ENCODE peak calls at places on chromosomes 1 and 21, in five cellular contexts. R, B, N, K and T are unnamed samples.

GRCh38 chr1:238476881-238477280 is 586.2 kb upstream of the ZP4 start:
- DNase-seq in R (no peak), B (no peak), N (no peak), K (no peak), T (no peak)

GRCh38 chr1:19809044-19809750 is 5.9 kb downstream of the RNF186 start:
- DNase-seq in R (no peak), B (no peak), N (no peak), K (no peak), T (no peak)

GRCh38 chr1:209248649-209249279 is 334.8 kb upstream of the CAMK1G start:
- DNase-seq in R (peak), B (peak), N (peak), K (peak), T (peak)

GRCh38 chr1:115069186-115069585 is 20.1 kb downstream of the TSPAN2 start:
- DNase-seq in R (no peak), B (no peak), N (no peak), K (no peak), T (no peak)

GRCh38 chr1:206693592-206693991 is 8.9 kb downstream of the MAPKAPK2 start:
- DNase-seq in R (peak), B (no peak), N (no peak), K (no peak), T (no peak)

GRCh38 chr1:42379794-42380616 is 587 bp upstream of the RIMKLA start:
- DNase-seq in R (peak), B (peak), N (no peak), K (no peak), T (peak)

GRCh38 chr1:215833936-215834729 is 267.0 kb downstream of the KCTD3 start:
- DNase-seq in R (peak), B (peak), N (no peak), K (no peak), T (no peak)

GRCh38 chr1:222792744-222793143 is 22.1 kb upstream of the DISP1 start:
- DNase-seq in R (peak), B (peak), N (no peak), K (no peak), T (no peak)

GRCh38 chr1:109632671-109633346 is 13.2 kb downstream of the AMPD2 start:
- DNase-seq in R (no peak), B (no peak), N (no peak), K (peak), T (no peak)

GRCh38 chr1:156233421-156234127 is 8.4 kb upstream of the BGLAP start:
- DNase-seq in R (peak), B (peak), N (no peak), K (no peak), T (peak)

GRCh38 chr1:182244451-182244850 is 147.1 kb downstream of the GLUL start:
- DNase-seq in R (no peak), B (no peak), N (no peak), K (no peak), T (no peak)

GRCh38 chr1:86846166-86846647 is 67.7 kb downstream of the SELENOF start:
- DNase-seq in R (peak), B (peak), N (peak), K (peak), T (peak)

GRCh38 chr1:100130552-100131077 is 2.1 kb downstream of the SASS6 start:
- DNase-seq in R (peak), B (peak), N (no peak), K (no peak), T (peak)

GRCh38 chr1:206472454-206472853 is 2.2 kb downstream of the IKBKE start:
- DNase-seq in R (peak), B (peak), N (no peak), K (no peak), T (no peak)

GRCh38 chr1:205248793-205249601 is 21.3 kb downstream of the TMCC2 start:
- DNase-seq in R (peak), B (peak), N (no peak), K (no peak), T (no peak)

GRCh38 chr1:107897428-107898339 is 67.3 kb downstream of the VAV3 start:
- DNase-seq in R (no peak), B (no peak), N (no peak), K (no peak), T (no peak)

DNA sequence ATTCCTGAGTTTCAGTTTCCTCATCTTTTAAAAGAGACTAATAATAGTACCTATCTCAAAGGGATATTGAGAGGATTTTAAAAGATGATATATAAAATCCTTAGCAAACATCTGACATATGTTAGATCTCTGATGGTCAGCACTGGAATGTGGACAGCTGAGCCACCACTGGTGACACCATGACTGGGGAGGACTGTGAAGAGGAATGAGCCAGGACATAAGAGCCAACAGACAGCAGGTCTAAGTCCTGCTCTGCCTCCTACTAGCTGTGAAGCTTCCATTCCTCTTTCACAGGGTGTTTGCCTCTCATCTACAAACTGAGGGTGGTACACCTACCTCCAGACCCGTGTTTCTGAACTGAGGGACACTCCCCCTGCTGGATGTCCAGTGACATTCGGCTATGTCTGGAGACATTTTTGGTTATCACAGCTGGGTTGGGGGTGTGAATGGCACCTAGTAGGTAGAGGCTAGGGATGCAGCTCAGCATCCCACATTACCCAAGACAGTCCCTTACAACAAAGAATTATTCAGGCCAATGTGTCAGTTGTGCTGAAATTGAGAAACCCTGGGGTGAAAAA is 109.1 kb upstream of the OLIG2 start:
- DNase-seq in R (no peak), B (no peak), N (no peak), K (no peak), T (no peak)
- TF ChIP-seq CTCF in R (peak), B (peak), N (peak), K (no peak), T (peak)

DNA sequence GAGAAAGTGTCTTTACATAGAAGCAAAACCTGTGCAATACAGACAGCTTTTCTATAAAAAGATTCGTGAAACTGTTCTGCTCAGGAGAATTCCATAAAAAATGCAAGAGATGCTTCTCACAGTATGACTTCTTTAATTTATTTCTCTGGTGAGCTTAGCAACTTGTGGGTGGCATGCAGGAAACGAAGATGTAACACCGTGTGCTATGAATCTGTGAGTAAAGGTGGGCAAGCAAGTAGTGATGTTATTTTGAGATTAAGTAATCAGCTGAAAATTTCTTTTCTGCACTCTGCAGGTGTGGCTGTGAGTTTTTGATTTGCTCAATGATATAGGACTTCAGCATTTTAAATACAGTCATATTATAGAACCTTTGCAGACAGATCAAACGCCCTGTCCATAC is 656.8 kb upstream of the NCAM2 start:
- DNase-seq in R (no peak), B (no peak), N (no peak), K (no peak), T (no peak)
- H3K4me3 ChIP-seq in R (no peak), B (no peak), N (no peak), K (no peak), T (no peak)

GRCh38 chr1:66371233-66372005 is 162.5 kb upstream of the SGIP1 start:
- DNase-seq in R (peak), B (peak), N (no peak), K (no peak), T (no peak)

GRCh38 chr1:66374561-66375111 is 159.3 kb upstream of the SGIP1 start:
- DNase-seq in R (peak), B (peak), N (peak), K (no peak), T (no peak)

GRCh38 chr1:66372522-66373071 is 161.4 kb upstream of the SGIP1 start:
- DNase-seq in R (no peak), B (no peak), N (no peak), K (no peak), T (no peak)

GRCh38 chr1:66374148-66374547 is 159.8 kb upstream of the SGIP1 start:
- DNase-seq in R (peak), B (no peak), N (no peak), K (no peak), T (no peak)

DNA sequence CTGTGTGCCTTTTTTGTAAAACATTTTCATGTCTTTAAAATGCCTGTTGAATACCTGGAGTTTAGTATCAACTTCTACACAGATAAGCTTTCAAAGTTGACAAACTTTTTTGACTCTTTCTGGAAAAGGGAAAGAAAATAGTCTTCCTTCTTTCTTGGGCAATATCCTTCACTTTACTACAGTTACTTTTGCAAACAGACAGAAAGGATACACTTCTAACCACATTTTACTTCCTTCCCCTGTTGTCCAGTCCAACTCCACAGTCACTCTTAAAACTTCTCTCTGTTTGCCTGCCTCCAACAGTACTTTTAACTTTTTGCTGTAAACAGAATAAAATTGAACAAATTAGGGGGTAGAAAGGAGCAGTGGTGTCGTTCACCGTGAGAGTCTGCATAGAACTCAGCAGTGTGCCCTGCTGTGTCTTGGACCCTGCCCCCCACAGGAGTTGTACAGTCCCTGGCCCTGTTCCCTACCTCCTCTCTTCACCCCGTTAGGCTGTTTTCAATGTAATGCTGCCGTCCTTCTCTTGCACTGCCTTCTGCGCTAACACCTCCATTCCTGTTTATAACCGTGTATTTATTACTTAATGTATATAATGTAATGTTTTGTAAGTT is 160.8 kb upstream of the SGIP1 start:
- DNase-seq in R (no peak), B (no peak), N (no peak), K (no peak), T (no peak)
- TF ChIP-seq CTCF in R (no peak), B (no peak), N (no peak), K (no peak), T (no peak)

DNA sequence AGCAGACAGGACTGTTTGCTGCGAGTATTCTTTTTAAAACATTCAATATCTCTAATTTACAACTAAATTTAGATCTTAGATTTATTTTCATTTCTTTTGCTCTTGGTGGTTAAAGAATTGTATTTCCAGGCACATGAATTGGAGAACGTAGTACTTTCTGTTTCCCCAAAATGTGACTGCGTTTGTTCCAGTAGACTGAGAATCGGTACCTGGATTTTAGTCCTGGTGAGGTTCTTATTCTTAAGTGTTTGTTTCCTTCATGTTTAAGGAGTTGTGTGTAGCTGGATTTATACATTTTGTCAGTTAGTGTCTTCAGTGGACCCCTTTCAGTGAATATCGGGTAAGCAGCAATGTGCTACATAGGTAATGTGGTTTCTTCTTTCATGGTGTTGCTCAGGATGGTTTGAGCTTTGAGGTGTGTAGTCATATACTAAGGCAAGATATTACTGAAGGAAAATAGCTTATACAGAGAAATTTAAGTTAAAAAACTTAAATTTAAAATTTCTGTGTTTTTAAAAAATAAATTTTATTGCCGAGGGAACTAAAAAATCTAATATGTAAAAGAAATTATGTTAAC is 6.8 kb downstream of the MIER1 start:
- DNase-seq in R (no peak), B (no peak), N (no peak), K (no peak), T (no peak)
- H3K4me3 ChIP-seq in R (peak), B (peak), N (peak), K (no peak), T (peak)

GRCh38 chr21:28063241-28063640 is 929.4 kb downstream of the LTN1 start:
- DNase-seq in R (no peak), B (no peak), N (no peak), K (no peak), T (no peak)

GRCh38 chr21:28069446-28069845 is 923.2 kb downstream of the LTN1 start:
- DNase-seq in R (peak), B (peak), N (no peak), K (no peak), T (peak)

GRCh38 chr21:28068455-28069358 is 924.0 kb downstream of the LTN1 start:
- DNase-seq in R (no peak), B (peak), N (no peak), K (no peak), T (no peak)

GRCh38 chr21:28066051-28066450 is 926.6 kb downstream of the LTN1 start:
- DNase-seq in R (peak), B (no peak), N (no peak), K (no peak), T (no peak)

GRCh38 chr21:28067015-28067414 is 925.7 kb downstream of the LTN1 start:
- DNase-seq in R (no peak), B (no peak), N (no peak), K (no peak), T (no peak)
- TF ChIP-seq CTCF in R (no peak), B (no peak), N (no peak), K (no peak), T (no peak)

GRCh38 chr1:169529068-169529642 is 43.4 kb upstream of the SLC19A2 start:
- DNase-seq in R (no peak), B (no peak), N (peak), K (peak), T (no peak)
- H3K4me3 ChIP-seq in R (no peak), B (no peak), N (no peak), K (no peak), T (no peak)